ENCODE peak calls at places on chromosomes 6 and 20, in six cellular contexts. H is myocyte; C is mucosa of descending colon; W is activated CD4-positive, alpha-beta T cell treated with anti-CD3 and anti-CD28 coated beads for 48 hours; X is stimulated activated naive CD8-positive, alpha-beta T cell treated with anti-CD3 and anti-CD28 coated beads, Interleukin-15, amount 100 ng/mL, for 72 hours; Q is foreskin fibroblast. T is an unnamed sample.

GRCh38 chr20:56429496-56429895 is 17.4 kb downstream of the CASS4 start:
- DNase-seq in C (no peak), Q (peak; percentile 84), X (no peak), H (no peak), W (peak; percentile 55), T (no peak)

GRCh38 chr20:61746781-61747180 is 318.9 kb downstream of the TAF4 start:
- DNase-seq in X (no peak), C (no peak), H (no peak), W (no peak), Q (no peak), T (no peak)

GRCh38 chr6:10309826-10310405 is 105.0 kb downstream of the TFAP2A start:
- DNase-seq in H (no peak), X (no peak), W (no peak), C (no peak), Q (no peak), T (no peak)

GRCh38 chr6:80482056-80482455 is 375.6 kb downstream of the BCKDHB start:
- DNase-seq in W (no peak), Q (no peak), C (no peak), H (no peak), X (no peak), T (no peak)

GRCh38 chr6:53020005-53020744 is 25.1 kb upstream of the GSTA4 start:
- DNase-seq in C (no peak), W (no peak), H (no peak), Q (no peak), X (no peak), T (peak; percentile 47)

GRCh38 chr20:17955302-17955701 is 13.3 kb downstream of the SNX5 start:
- DNase-seq in W (no peak), H (no peak), X (no peak), Q (no peak), C (no peak), T (no peak)

GRCh38 chr6:143061597-143062385 is 1.1 kb downstream of the AIG1 start:
- DNase-seq in C (no peak), H (peak; percentile 82), W (no peak), X (no peak), Q (no peak), T (no peak)

GRCh38 chr6:169787797-169788196 is 36.4 kb downstream of the ERMARD start:
- DNase-seq in Q (no peak), H (no peak), C (no peak), X (no peak), W (no peak), T (no peak)

GRCh38 chr6:157982580-157983438 is 1.1 kb downstream of the SYNJ2 start:
- DNase-seq in H (no peak), Q (no peak), X (no peak), W (no peak), C (peak; percentile 67), T (no peak)

GRCh38 chr6:136647363-136647763 is 97.1 kb upstream of the MAP7 start:
- DNase-seq in H (peak; percentile 64), C (no peak), W (peak; percentile 52), X (peak; percentile 27), Q (peak; percentile 76), T (peak; percentile 71)